ENCODE peak calls at places on chromosomes 11 and 22, in nine cellular contexts. One of them, this sample, is unnamed.

GRCh38 chr11:42625757-42626156 is 686.0 kb upstream of the API5 start:
- DNase-seq in GM20000: no peak
- DNase-seq in RCC 7860: no peak
- DNase-seq in chondrocyte: no peak
- DNase-seq in stimulated activated CD4-positive, alpha-beta T cell treated with anti-CD3 and anti-CD28 coated beads, Interleukin-15, amount 100 ng/mL, for 24 hours: no peak
- DNase-seq in activated CD8-positive, alpha-beta memory T cell treated with anti-CD3 and anti-CD28 coated beads for 1 hour: no peak
- DNase-seq in RPMI7951: no peak
- DNase-seq in D721Med: no peak
- DNase-seq in activated T-helper 1 cell treated with anti-CD3 and anti-CD28 coated beads, Interleukin-2, amount 50 U/mL, for 16 hours: no peak
- DNase-seq in this sample: no peak

GRCh38 chr11:1218256-1218787 is 4.5 kb upstream of the MUC5B start:
- DNase-seq in GM20000: no peak
- DNase-seq in RCC 7860: no peak
- DNase-seq in chondrocyte: peak
- DNase-seq in stimulated activated CD4-positive, alpha-beta T cell treated with anti-CD3 and anti-CD28 coated beads, Interleukin-15, amount 100 ng/mL, for 24 hours: no peak
- DNase-seq in activated CD8-positive, alpha-beta memory T cell treated with anti-CD3 and anti-CD28 coated beads for 1 hour: no peak
- DNase-seq in RPMI7951: no peak
- DNase-seq in D721Med: no peak
- DNase-seq in activated T-helper 1 cell treated with anti-CD3 and anti-CD28 coated beads, Interleukin-2, amount 50 U/mL, for 16 hours: no peak
- DNase-seq in this sample: no peak

GRCh38 chr11:96388891-96389603 is 665 bp downstream of the CCDC82 start:
- DNase-seq in GM20000: no peak
- DNase-seq in RCC 7860: peak
- DNase-seq in chondrocyte: peak
- DNase-seq in stimulated activated CD4-positive, alpha-beta T cell treated with anti-CD3 and anti-CD28 coated beads, Interleukin-15, amount 100 ng/mL, for 24 hours: no peak
- DNase-seq in activated CD8-positive, alpha-beta memory T cell treated with anti-CD3 and anti-CD28 coated beads for 1 hour: no peak
- DNase-seq in RPMI7951: no peak
- DNase-seq in D721Med: no peak
- DNase-seq in activated T-helper 1 cell treated with anti-CD3 and anti-CD28 coated beads, Interleukin-2, amount 50 U/mL, for 16 hours: no peak
- DNase-seq in this sample: no peak

GRCh38 chr11:129035254-129035653 is 92.6 kb upstream of the TP53AIP1 start:
- DNase-seq in GM20000: no peak
- DNase-seq in RCC 7860: no peak
- DNase-seq in chondrocyte: no peak
- DNase-seq in stimulated activated CD4-positive, alpha-beta T cell treated with anti-CD3 and anti-CD28 coated beads, Interleukin-15, amount 100 ng/mL, for 24 hours: no peak
- DNase-seq in activated CD8-positive, alpha-beta memory T cell treated with anti-CD3 and anti-CD28 coated beads for 1 hour: no peak
- DNase-seq in RPMI7951: no peak
- DNase-seq in D721Med: no peak
- DNase-seq in activated T-helper 1 cell treated with anti-CD3 and anti-CD28 coated beads, Interleukin-2, amount 50 U/mL, for 16 hours: no peak
- DNase-seq in this sample: no peak

GRCh38 chr22:33919591-33920501 is at the start of gene LARGE1:
- DNase-seq in GM20000: peak
- DNase-seq in RCC 7860: no peak
- DNase-seq in chondrocyte: peak
- DNase-seq in stimulated activated CD4-positive, alpha-beta T cell treated with anti-CD3 and anti-CD28 coated beads, Interleukin-15, amount 100 ng/mL, for 24 hours: peak
- DNase-seq in activated CD8-positive, alpha-beta memory T cell treated with anti-CD3 and anti-CD28 coated beads for 1 hour: no peak
- DNase-seq in RPMI7951: peak
- DNase-seq in D721Med: no peak
- DNase-seq in activated T-helper 1 cell treated with anti-CD3 and anti-CD28 coated beads, Interleukin-2, amount 50 U/mL, for 16 hours: no peak
- DNase-seq in this sample: no peak

GRCh38 chr22:24953294-24954113 is 988 bp downstream of the KIAA1671 start:
- DNase-seq in GM20000: peak
- DNase-seq in RCC 7860: no peak
- DNase-seq in chondrocyte: no peak
- DNase-seq in stimulated activated CD4-positive, alpha-beta T cell treated with anti-CD3 and anti-CD28 coated beads, Interleukin-15, amount 100 ng/mL, for 24 hours: peak
- DNase-seq in activated CD8-positive, alpha-beta memory T cell treated with anti-CD3 and anti-CD28 coated beads for 1 hour: no peak
- DNase-seq in RPMI7951: no peak
- DNase-seq in D721Med: no peak
- DNase-seq in activated T-helper 1 cell treated with anti-CD3 and anti-CD28 coated beads, Interleukin-2, amount 50 U/mL, for 16 hours: no peak
- DNase-seq in this sample: no peak

GRCh38 chr11:8017071-8017470 is 29.9 kb downstream of the EIF3F start:
- DNase-seq in GM20000: no peak
- DNase-seq in RCC 7860: no peak
- DNase-seq in chondrocyte: no peak
- DNase-seq in stimulated activated CD4-positive, alpha-beta T cell treated with anti-CD3 and anti-CD28 coated beads, Interleukin-15, amount 100 ng/mL, for 24 hours: no peak
- DNase-seq in activated CD8-positive, alpha-beta memory T cell treated with anti-CD3 and anti-CD28 coated beads for 1 hour: no peak
- DNase-seq in RPMI7951: no peak
- DNase-seq in D721Med: no peak
- DNase-seq in activated T-helper 1 cell treated with anti-CD3 and anti-CD28 coated beads, Interleukin-2, amount 50 U/mL, for 16 hours: no peak
- DNase-seq in this sample: no peak

GRCh38 chr11:3641701-3642070 is at the start of gene ART5:
- DNase-seq in GM20000: no peak
- DNase-seq in RCC 7860: no peak
- DNase-seq in chondrocyte: no peak
- DNase-seq in stimulated activated CD4-positive, alpha-beta T cell treated with anti-CD3 and anti-CD28 coated beads, Interleukin-15, amount 100 ng/mL, for 24 hours: no peak
- DNase-seq in activated CD8-positive, alpha-beta memory T cell treated with anti-CD3 and anti-CD28 coated beads for 1 hour: no peak
- DNase-seq in RPMI7951: no peak
- DNase-seq in D721Med: no peak
- DNase-seq in activated T-helper 1 cell treated with anti-CD3 and anti-CD28 coated beads, Interleukin-2, amount 50 U/mL, for 16 hours: no peak
- DNase-seq in this sample: no peak

GRCh38 chr11:78139422-78140391 is at the start of gene ALG8:
- DNase-seq in GM20000: peak
- DNase-seq in RCC 7860: peak
- DNase-seq in chondrocyte: peak
- DNase-seq in stimulated activated CD4-positive, alpha-beta T cell treated with anti-CD3 and anti-CD28 coated beads, Interleukin-15, amount 100 ng/mL, for 24 hours: peak
- DNase-seq in activated CD8-positive, alpha-beta memory T cell treated with anti-CD3 and anti-CD28 coated beads for 1 hour: peak
- DNase-seq in RPMI7951: peak
- DNase-seq in D721Med: peak
- DNase-seq in activated T-helper 1 cell treated with anti-CD3 and anti-CD28 coated beads, Interleukin-2, amount 50 U/mL, for 16 hours: peak
- DNase-seq in this sample: peak

GRCh38 chr22:45376009-45376408 is 37.4 kb downstream of the SMC1B start:
- DNase-seq in GM20000: peak
- DNase-seq in RCC 7860: no peak
- DNase-seq in chondrocyte: no peak
- DNase-seq in stimulated activated CD4-positive, alpha-beta T cell treated with anti-CD3 and anti-CD28 coated beads, Interleukin-15, amount 100 ng/mL, for 24 hours: no peak
- DNase-seq in activated CD8-positive, alpha-beta memory T cell treated with anti-CD3 and anti-CD28 coated beads for 1 hour: no peak
- DNase-seq in RPMI7951: no peak
- DNase-seq in D721Med: no peak
- DNase-seq in activated T-helper 1 cell treated with anti-CD3 and anti-CD28 coated beads, Interleukin-2, amount 50 U/mL, for 16 hours: no peak
- DNase-seq in this sample: no peak

GRCh38 chr11:110366234-110366633 is 63.5 kb upstream of the FDX1 start:
- DNase-seq in GM20000: no peak
- DNase-seq in RCC 7860: no peak
- DNase-seq in chondrocyte: no peak
- DNase-seq in stimulated activated CD4-positive, alpha-beta T cell treated with anti-CD3 and anti-CD28 coated beads, Interleukin-15, amount 100 ng/mL, for 24 hours: no peak
- DNase-seq in activated CD8-positive, alpha-beta memory T cell treated with anti-CD3 and anti-CD28 coated beads for 1 hour: no peak
- DNase-seq in RPMI7951: peak
- DNase-seq in D721Med: no peak
- DNase-seq in activated T-helper 1 cell treated with anti-CD3 and anti-CD28 coated beads, Interleukin-2, amount 50 U/mL, for 16 hours: no peak
- DNase-seq in this sample: no peak

GRCh38 chr11:28674432-28675076 is 566.4 kb downstream of the METTL15 start:
- DNase-seq in GM20000: peak
- DNase-seq in RCC 7860: no peak
- DNase-seq in chondrocyte: no peak
- DNase-seq in stimulated activated CD4-positive, alpha-beta T cell treated with anti-CD3 and anti-CD28 coated beads, Interleukin-15, amount 100 ng/mL, for 24 hours: no peak
- DNase-seq in activated CD8-positive, alpha-beta memory T cell treated with anti-CD3 and anti-CD28 coated beads for 1 hour: no peak
- DNase-seq in RPMI7951: peak
- DNase-seq in D721Med: no peak
- DNase-seq in activated T-helper 1 cell treated with anti-CD3 and anti-CD28 coated beads, Interleukin-2, amount 50 U/mL, for 16 hours: no peak
- DNase-seq in this sample: no peak

GRCh38 chr22:35972559-35972958 is 56.1 kb downstream of the RBFOX2 start:
- DNase-seq in GM20000: no peak
- DNase-seq in RCC 7860: no peak
- DNase-seq in chondrocyte: no peak
- DNase-seq in stimulated activated CD4-positive, alpha-beta T cell treated with anti-CD3 and anti-CD28 coated beads, Interleukin-15, amount 100 ng/mL, for 24 hours: no peak
- DNase-seq in activated CD8-positive, alpha-beta memory T cell treated with anti-CD3 and anti-CD28 coated beads for 1 hour: no peak
- DNase-seq in RPMI7951: no peak
- DNase-seq in D721Med: no peak
- DNase-seq in activated T-helper 1 cell treated with anti-CD3 and anti-CD28 coated beads, Interleukin-2, amount 50 U/mL, for 16 hours: no peak
- DNase-seq in this sample: no peak

GRCh38 chr11:44071157-44071556 is 5.1 kb downstream of the ACCS start:
- DNase-seq in GM20000: no peak
- DNase-seq in RCC 7860: no peak
- DNase-seq in chondrocyte: no peak
- DNase-seq in stimulated activated CD4-positive, alpha-beta T cell treated with anti-CD3 and anti-CD28 coated beads, Interleukin-15, amount 100 ng/mL, for 24 hours: no peak
- DNase-seq in activated CD8-positive, alpha-beta memory T cell treated with anti-CD3 and anti-CD28 coated beads for 1 hour: no peak
- DNase-seq in RPMI7951: no peak
- DNase-seq in D721Med: no peak
- DNase-seq in activated T-helper 1 cell treated with anti-CD3 and anti-CD28 coated beads, Interleukin-2, amount 50 U/mL, for 16 hours: no peak
- DNase-seq in this sample: no peak

GRCh38 chr11:125053167-125053566 is 9.9 kb upstream of the SLC37A2 start:
- DNase-seq in GM20000: no peak
- DNase-seq in RCC 7860: peak
- DNase-seq in chondrocyte: no peak
- DNase-seq in stimulated activated CD4-positive, alpha-beta T cell treated with anti-CD3 and anti-CD28 coated beads, Interleukin-15, amount 100 ng/mL, for 24 hours: no peak
- DNase-seq in activated CD8-positive, alpha-beta memory T cell treated with anti-CD3 and anti-CD28 coated beads for 1 hour: no peak
- DNase-seq in RPMI7951: peak
- DNase-seq in D721Med: no peak
- DNase-seq in activated T-helper 1 cell treated with anti-CD3 and anti-CD28 coated beads, Interleukin-2, amount 50 U/mL, for 16 hours: no peak
- DNase-seq in this sample: no peak

GRCh38 chr11:66207816-66208215 is 60.6 kb upstream of the RAB1B start:
- DNase-seq in GM20000: no peak
- DNase-seq in RCC 7860: no peak
- DNase-seq in chondrocyte: no peak
- DNase-seq in stimulated activated CD4-positive, alpha-beta T cell treated with anti-CD3 and anti-CD28 coated beads, Interleukin-15, amount 100 ng/mL, for 24 hours: no peak
- DNase-seq in activated CD8-positive, alpha-beta memory T cell treated with anti-CD3 and anti-CD28 coated beads for 1 hour: no peak
- DNase-seq in RPMI7951: no peak
- DNase-seq in D721Med: no peak
- DNase-seq in activated T-helper 1 cell treated with anti-CD3 and anti-CD28 coated beads, Interleukin-2, amount 50 U/mL, for 16 hours: no peak
- DNase-seq in this sample: no peak

GRCh38 chr11:76844511-76844910 is 16.2 kb upstream of the ACER3 start:
- DNase-seq in GM20000: no peak
- DNase-seq in RCC 7860: no peak
- DNase-seq in chondrocyte: no peak
- DNase-seq in stimulated activated CD4-positive, alpha-beta T cell treated with anti-CD3 and anti-CD28 coated beads, Interleukin-15, amount 100 ng/mL, for 24 hours: no peak
- DNase-seq in activated CD8-positive, alpha-beta memory T cell treated with anti-CD3 and anti-CD28 coated beads for 1 hour: no peak
- DNase-seq in RPMI7951: no peak
- DNase-seq in D721Med: no peak
- DNase-seq in activated T-helper 1 cell treated with anti-CD3 and anti-CD28 coated beads, Interleukin-2, amount 50 U/mL, for 16 hours: no peak
- DNase-seq in this sample: no peak

GRCh38 chr11:15821471-15821870 is 534.9 kb downstream of the SOX6 start:
- DNase-seq in GM20000: no peak
- DNase-seq in RCC 7860: no peak
- DNase-seq in chondrocyte: no peak
- DNase-seq in stimulated activated CD4-positive, alpha-beta T cell treated with anti-CD3 and anti-CD28 coated beads, Interleukin-15, amount 100 ng/mL, for 24 hours: no peak
- DNase-seq in activated CD8-positive, alpha-beta memory T cell treated with anti-CD3 and anti-CD28 coated beads for 1 hour: no peak
- DNase-seq in RPMI7951: no peak
- DNase-seq in D721Med: no peak
- DNase-seq in activated T-helper 1 cell treated with anti-CD3 and anti-CD28 coated beads, Interleukin-2, amount 50 U/mL, for 16 hours: no peak
- DNase-seq in this sample: no peak

GRCh38 chr11:45392621-45393183 is 106.6 kb upstream of the SYT13 start:
- DNase-seq in GM20000: no peak
- DNase-seq in RCC 7860: no peak
- DNase-seq in chondrocyte: peak
- DNase-seq in stimulated activated CD4-positive, alpha-beta T cell treated with anti-CD3 and anti-CD28 coated beads, Interleukin-15, amount 100 ng/mL, for 24 hours: no peak
- DNase-seq in activated CD8-positive, alpha-beta memory T cell treated with anti-CD3 and anti-CD28 coated beads for 1 hour: no peak
- DNase-seq in RPMI7951: no peak
- DNase-seq in D721Med: no peak
- DNase-seq in activated T-helper 1 cell treated with anti-CD3 and anti-CD28 coated beads, Interleukin-2, amount 50 U/mL, for 16 hours: no peak
- DNase-seq in this sample: no peak

GRCh38 chr11:8247312-8247711 is 16.4 kb downstream of the LMO1 start:
- DNase-seq in GM20000: no peak
- DNase-seq in RCC 7860: no peak
- DNase-seq in chondrocyte: peak
- DNase-seq in stimulated activated CD4-positive, alpha-beta T cell treated with anti-CD3 and anti-CD28 coated beads, Interleukin-15, amount 100 ng/mL, for 24 hours: peak
- DNase-seq in activated CD8-positive, alpha-beta memory T cell treated with anti-CD3 and anti-CD28 coated beads for 1 hour: no peak
- DNase-seq in RPMI7951: no peak
- DNase-seq in D721Med: no peak
- DNase-seq in activated T-helper 1 cell treated with anti-CD3 and anti-CD28 coated beads, Interleukin-2, amount 50 U/mL, for 16 hours: no peak
- DNase-seq in this sample: no peak

This sample was measured in activated naive CD8-positive, alpha-beta T cell treated with anti-CD3 and anti-CD28 coated beads, Interleukin-2, amount 50 U/mL, for 16 hours.